ENCODE peak calls at places on chromosomes 3 and 15, in eight cellular contexts. A is IMR-90, Q is AG10803, S is bronchial epithelial cell, U is fibroblast of the aortic adventitia, H is Panc1, V is NB4, O is right lobe of liver. F is an unnamed sample.

GRCh38 chr15:74464897-74465296 is 3.9 kb upstream of the UBL7 start:
- DNase-seq in V (no peak), U (no peak), H (no peak), S (no peak), Q (no peak), O (no peak), A (no peak), F (no peak)

GRCh38 chr3:176920806-176921205 is 276.5 kb downstream of the TBL1XR1 start:
- DNase-seq in O (no peak), A (peak; percentile 13), H (no peak), Q (no peak), S (peak; percentile 41), V (no peak), U (no peak), F (no peak)

GRCh38 chr3:108453541-108454057 is 56.8 kb downstream of the MYH15 start:
- DNase-seq in O (no peak), H (no peak), Q (no peak), V (no peak), U (peak; percentile 46), A (peak; percentile 63), S (no peak), F (no peak)

GRCh38 chr15:61879219-61879618 is 181.0 kb downstream of the VPS13C start:
- DNase-seq in V (no peak), O (peak; percentile 52), A (no peak), Q (no peak), U (no peak), H (no peak), S (peak; percentile 87), F (no peak)

GRCh38 chr3:103388214-103388613 is 953.4 kb downstream of the ZPLD1 start:
- DNase-seq in Q (peak; percentile 15), S (no peak), U (no peak), O (no peak), V (no peak), H (no peak), A (peak; percentile 67), F (no peak)

GRCh38 chr3:13574798-13575451 is 26.0 kb downstream of the FBLN2 start:
- DNase-seq in A (peak; percentile 18), V (peak; percentile 21), Q (peak; percentile 48), U (peak; percentile 43), S (no peak), O (no peak), H (no peak), F (no peak)

GRCh38 chr15:42134617-42135243 is 21.7 kb downstream of the PLA2G4F start:
- DNase-seq in H (no peak), A (no peak), O (no peak), V (no peak), S (no peak), U (no peak), Q (no peak), F (no peak)

GRCh38 chr3:170598091-170598502 is 12.2 kb upstream of the SLC7A14 start:
- DNase-seq in S (no peak), H (no peak), Q (no peak), A (no peak), U (no peak), V (no peak), O (no peak), F (no peak)

GRCh38 chr3:69930564-69930963 is 69.0 kb upstream of the SAMMSON start:
- DNase-seq in U (no peak), H (no peak), O (no peak), S (no peak), A (peak; percentile 10), V (no peak), Q (no peak), F (peak; percentile 3)

GRCh38 chr3:138775254-138775595 is 59.5 kb downstream of the PIK3CB start:
- DNase-seq in Q (peak; percentile 19), V (peak; percentile 23), U (no peak), A (no peak), O (no peak), H (no peak), S (peak; percentile 59), F (peak; percentile 23)

GRCh38 chr3:57164217-57164605 is 942 bp downstream of the IL17RD start:
- DNase-seq in O (peak; percentile 30), U (peak; percentile 47), H (no peak), S (no peak), A (peak; percentile 18), V (peak; percentile 11), Q (peak; percentile 20), F (peak; percentile 46)

GRCh38 chr3:126288314-126288713 is 68.9 kb downstream of the KLF15 start:
- DNase-seq in H (no peak), A (no peak), V (no peak), U (no peak), Q (no peak), S (no peak), O (peak; percentile 32), F (no peak)

GRCh38 chr3:104168386-104168785 is 1198.3 kb upstream of the ALCAM start:
- DNase-seq in Q (no peak), H (no peak), V (no peak), S (no peak), U (no peak), O (no peak), A (no peak), F (no peak)

GRCh38 chr3:158573714-158574113 is 2.7 kb downstream of the MLF1 start:
- DNase-seq in V (peak; percentile 8), A (no peak), O (no peak), Q (no peak), H (no peak), U (no peak), S (no peak), F (no peak)

GRCh38 chr15:43105778-43106485 is at the start of gene UBR1:
- DNase-seq in V (peak; percentile 94), Q (peak; percentile 92), S (peak; percentile 73), H (peak; percentile 63), A (peak; percentile 92), U (peak; percentile 93), O (peak; percentile 91), F (peak; percentile 97)

GRCh38 chr3:166706094-166706493 is 674.0 kb downstream of the ZBBX start:
- DNase-seq in H (no peak), A (no peak), S (no peak), U (no peak), O (no peak), Q (no peak), V (no peak), F (no peak)

GRCh38 chr3:56800373-56801150 is 1.2 kb downstream of the ARHGEF3 start:
- DNase-seq in U (no peak), A (no peak), H (no peak), S (peak; percentile 76), V (no peak), O (no peak), Q (no peak), F (no peak)

GRCh38 chr15:32790352-32790999 is 72.7 kb downstream of the GREM1 start:
- DNase-seq in Q (peak; percentile 75), A (peak; percentile 79), U (peak; percentile 50), H (no peak), S (no peak), O (peak; percentile 24), V (no peak), F (peak; percentile 43)

GRCh38 chr15:74242296-74242929 is 6.3 kb downstream of the CCDC33 start:
- DNase-seq in Q (peak; percentile 22), V (no peak), O (peak; percentile 72), A (peak; percentile 17), H (no peak), S (no peak), U (peak; percentile 48), F (peak; percentile 51)

DNA sequence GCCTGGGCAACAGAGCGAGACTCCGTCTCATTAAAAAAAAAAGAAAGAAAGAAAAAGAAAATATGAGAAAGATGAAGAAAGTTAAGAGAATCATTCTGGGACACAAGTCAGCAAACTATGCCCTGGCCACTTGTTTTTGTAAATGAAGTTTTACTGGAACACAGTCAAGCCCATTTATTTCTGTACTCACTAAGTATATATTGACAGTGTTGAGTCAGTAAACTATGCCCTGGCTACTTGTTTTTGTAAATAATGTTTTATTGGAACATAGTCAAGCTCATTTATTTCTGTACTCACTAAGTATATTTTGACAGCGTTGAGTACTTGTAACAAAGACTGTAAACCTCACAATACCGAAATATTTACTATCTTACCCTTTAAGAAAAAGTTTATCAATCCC is 42.2 kb upstream of the SIN3A start:
- DNase-seq in Q (no peak), O (no peak), U (no peak), H (no peak), A (no peak), V (no peak), S (no peak), F (no peak)
- TF ChIP-seq CTCF in Q (no peak), O (no peak), U (no peak), H (no peak), A (no peak), V (no peak), S (no peak), F (no peak)

DNA sequence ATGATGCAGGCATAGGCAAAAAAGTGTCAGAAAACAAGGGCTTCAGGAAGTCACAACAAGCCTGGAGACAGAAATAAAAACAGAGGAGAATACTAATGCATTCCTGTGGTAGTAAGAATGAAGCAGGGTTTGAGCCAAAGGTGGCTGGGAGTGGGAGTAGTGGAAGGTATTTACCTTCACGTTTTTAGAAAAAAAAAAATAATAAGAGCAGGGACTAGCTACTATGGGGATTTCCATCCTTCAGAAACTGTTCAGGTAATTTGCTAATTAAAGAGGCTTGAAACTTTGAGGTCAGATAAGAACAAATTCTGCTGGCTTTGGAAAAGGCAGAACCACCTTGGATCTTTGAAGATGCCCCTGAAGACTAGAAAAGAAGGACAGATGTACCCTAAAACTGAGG is 18.5 kb downstream of the ILDR1 start:
- DNase-seq in U (no peak), V (no peak), Q (no peak), O (no peak), H (no peak), A (no peak), S (peak; percentile 33), F (no peak)
- H3K4me3 ChIP-seq in U (no peak overlapping the region), V (no peak overlapping the region), Q (no peak overlapping the region), O (no peak overlapping the region), H (no peak overlapping the region), A (no peak overlapping the region), S (no peak overlapping the region), F (no peak overlapping the region)

DNA sequence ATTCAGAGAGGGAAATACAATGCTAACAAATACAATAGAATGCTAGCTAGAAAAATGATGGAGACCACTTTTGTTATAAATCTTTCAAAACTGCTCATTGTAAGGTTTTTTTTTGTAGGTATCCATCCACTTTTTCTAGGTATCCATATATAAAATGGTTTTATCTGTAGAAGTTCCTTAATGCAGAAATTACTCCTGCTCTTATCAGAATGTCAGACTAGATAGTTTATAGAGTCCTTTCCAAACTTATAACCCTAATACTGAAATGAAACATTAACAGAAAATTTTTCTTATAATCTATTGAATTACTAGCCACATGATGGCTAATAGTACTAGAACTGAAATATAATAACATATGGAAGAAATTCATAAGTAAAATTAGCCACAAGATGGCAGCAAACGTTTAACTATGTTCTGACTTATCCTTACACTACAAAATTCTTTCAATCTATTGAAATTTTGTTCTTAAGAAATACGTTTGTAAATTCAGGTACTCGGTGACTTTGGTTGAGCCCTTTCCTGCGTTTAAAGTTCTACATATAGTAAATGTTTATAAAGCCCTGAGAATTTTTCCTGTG is 58.5 kb downstream of the ECT2 start:
- DNase-seq in O (no peak), S (peak; percentile 52), U (peak; percentile 85), Q (peak; percentile 59), H (no peak), A (peak; percentile 61), V (peak; percentile 34), F (peak; percentile 71)
- TF ChIP-seq CTCF in O (peak; percentile 28), S (no peak), U (no peak), Q (peak; percentile 56), H (peak; percentile 38), A (peak; percentile 52), V (no peak), F (no peak)

GRCh38 chr3:180306691-180307090 is 270.0 kb upstream of the PEX5L start:
- DNase-seq in A (peak; percentile 25), U (peak; percentile 48), V (no peak), Q (peak; percentile 56), H (no peak), O (no peak), S (peak; percentile 83), F (no peak)
- H3K4me3 ChIP-seq in A (no peak overlapping the region), U (no peak overlapping the region), V (no peak overlapping the region), Q (no peak overlapping the region), H (no peak overlapping the region), O (no peak overlapping the region), S (no peak overlapping the region), F (no peak overlapping the region)

F was measured in cardiac fibroblast.